ENCODE peak calls at places on chromosome 7, in ten cellular contexts. One of them, this sample, is unnamed.

GRCh38 chr7:7970113-7970619 is 1.6 kb downstream of the GLCCI1 start:
- DNase-seq in activated CD4-positive, alpha-beta T cell treated with anti-CD3 and anti-CD28 coated beads, Interleukin-2, amount 50 U/mL, for 1 hour: peak
- DNase-seq in right atrium auricular region: no peak
- DNase-seq in stimulated activated CD8-positive, alpha-beta memory T cell treated with anti-CD3 and anti-CD28 coated beads, Interleukin-7, amount 100 ng/mL, for 1 hour: no peak
- DNase-seq in tibial nerve: no peak
- DNase-seq in stimulated activated CD4-positive, alpha-beta T cell treated with anti-CD3 and anti-CD28 coated beads, TNF-alpha, amount 100 ng/mL, for 1 hour: no peak
- DNase-seq in GM10248: no peak
- DNase-seq in cardiac fibroblast: no peak
- DNase-seq in RPMI8226: peak
- DNase-seq in hepatocyte: peak
- DNase-seq in this sample: no peak

GRCh38 chr7:45872116-45873034 is 507 bp downstream of the CCDC201 start:
- DNase-seq in activated CD4-positive, alpha-beta T cell treated with anti-CD3 and anti-CD28 coated beads, Interleukin-2, amount 50 U/mL, for 1 hour: no peak
- DNase-seq in right atrium auricular region: peak
- DNase-seq in stimulated activated CD8-positive, alpha-beta memory T cell treated with anti-CD3 and anti-CD28 coated beads, Interleukin-7, amount 100 ng/mL, for 1 hour: no peak
- DNase-seq in tibial nerve: no peak
- DNase-seq in stimulated activated CD4-positive, alpha-beta T cell treated with anti-CD3 and anti-CD28 coated beads, TNF-alpha, amount 100 ng/mL, for 1 hour: no peak
- DNase-seq in GM10248: no peak
- DNase-seq in cardiac fibroblast: peak
- DNase-seq in RPMI8226: peak
- DNase-seq in hepatocyte: peak
- DNase-seq in this sample: peak

GRCh38 chr7:71173955-71174354 is 42.0 kb downstream of the GALNT17 start:
- DNase-seq in activated CD4-positive, alpha-beta T cell treated with anti-CD3 and anti-CD28 coated beads, Interleukin-2, amount 50 U/mL, for 1 hour: no peak
- DNase-seq in right atrium auricular region: no peak
- DNase-seq in stimulated activated CD8-positive, alpha-beta memory T cell treated with anti-CD3 and anti-CD28 coated beads, Interleukin-7, amount 100 ng/mL, for 1 hour: no peak
- DNase-seq in tibial nerve: peak
- DNase-seq in stimulated activated CD4-positive, alpha-beta T cell treated with anti-CD3 and anti-CD28 coated beads, TNF-alpha, amount 100 ng/mL, for 1 hour: no peak
- DNase-seq in GM10248: no peak
- DNase-seq in cardiac fibroblast: no peak
- DNase-seq in RPMI8226: peak
- DNase-seq in hepatocyte: peak
- DNase-seq in this sample: no peak

GRCh38 chr7:75740846-75741497 is 2.2 kb upstream of the HIP1 start:
- DNase-seq in activated CD4-positive, alpha-beta T cell treated with anti-CD3 and anti-CD28 coated beads, Interleukin-2, amount 50 U/mL, for 1 hour: no peak
- DNase-seq in right atrium auricular region: no peak
- DNase-seq in stimulated activated CD8-positive, alpha-beta memory T cell treated with anti-CD3 and anti-CD28 coated beads, Interleukin-7, amount 100 ng/mL, for 1 hour: no peak
- DNase-seq in tibial nerve: peak
- DNase-seq in stimulated activated CD4-positive, alpha-beta T cell treated with anti-CD3 and anti-CD28 coated beads, TNF-alpha, amount 100 ng/mL, for 1 hour: no peak
- DNase-seq in GM10248: peak
- DNase-seq in cardiac fibroblast: peak
- DNase-seq in RPMI8226: peak
- DNase-seq in hepatocyte: peak
- DNase-seq in this sample: no peak

GRCh38 chr7:75953431-75953830 is 38.5 kb downstream of the POR start:
- DNase-seq in activated CD4-positive, alpha-beta T cell treated with anti-CD3 and anti-CD28 coated beads, Interleukin-2, amount 50 U/mL, for 1 hour: no peak
- DNase-seq in right atrium auricular region: no peak
- DNase-seq in stimulated activated CD8-positive, alpha-beta memory T cell treated with anti-CD3 and anti-CD28 coated beads, Interleukin-7, amount 100 ng/mL, for 1 hour: no peak
- DNase-seq in tibial nerve: no peak
- DNase-seq in stimulated activated CD4-positive, alpha-beta T cell treated with anti-CD3 and anti-CD28 coated beads, TNF-alpha, amount 100 ng/mL, for 1 hour: no peak
- DNase-seq in GM10248: no peak
- DNase-seq in cardiac fibroblast: no peak
- DNase-seq in RPMI8226: no peak
- DNase-seq in hepatocyte: no peak
- DNase-seq in this sample: no peak

GRCh38 chr7:18978108-18978495 is 139.3 kb downstream of the TWIST1 start:
- DNase-seq in activated CD4-positive, alpha-beta T cell treated with anti-CD3 and anti-CD28 coated beads, Interleukin-2, amount 50 U/mL, for 1 hour: no peak
- DNase-seq in right atrium auricular region: no peak
- DNase-seq in stimulated activated CD8-positive, alpha-beta memory T cell treated with anti-CD3 and anti-CD28 coated beads, Interleukin-7, amount 100 ng/mL, for 1 hour: no peak
- DNase-seq in tibial nerve: no peak
- DNase-seq in stimulated activated CD4-positive, alpha-beta T cell treated with anti-CD3 and anti-CD28 coated beads, TNF-alpha, amount 100 ng/mL, for 1 hour: no peak
- DNase-seq in GM10248: no peak
- DNase-seq in cardiac fibroblast: peak
- DNase-seq in RPMI8226: no peak
- DNase-seq in hepatocyte: no peak
- DNase-seq in this sample: no peak

GRCh38 chr7:30561389-30561788 is 33.3 kb upstream of the GARS1 start:
- DNase-seq in activated CD4-positive, alpha-beta T cell treated with anti-CD3 and anti-CD28 coated beads, Interleukin-2, amount 50 U/mL, for 1 hour: no peak
- DNase-seq in right atrium auricular region: no peak
- DNase-seq in stimulated activated CD8-positive, alpha-beta memory T cell treated with anti-CD3 and anti-CD28 coated beads, Interleukin-7, amount 100 ng/mL, for 1 hour: no peak
- DNase-seq in tibial nerve: peak
- DNase-seq in stimulated activated CD4-positive, alpha-beta T cell treated with anti-CD3 and anti-CD28 coated beads, TNF-alpha, amount 100 ng/mL, for 1 hour: no peak
- DNase-seq in GM10248: no peak
- DNase-seq in cardiac fibroblast: no peak
- DNase-seq in RPMI8226: no peak
- DNase-seq in hepatocyte: no peak
- DNase-seq in this sample: no peak

GRCh38 chr7:15864260-15864991 is 177.9 kb upstream of the MEOX2 start:
- DNase-seq in activated CD4-positive, alpha-beta T cell treated with anti-CD3 and anti-CD28 coated beads, Interleukin-2, amount 50 U/mL, for 1 hour: no peak
- DNase-seq in right atrium auricular region: no peak
- DNase-seq in stimulated activated CD8-positive, alpha-beta memory T cell treated with anti-CD3 and anti-CD28 coated beads, Interleukin-7, amount 100 ng/mL, for 1 hour: no peak
- DNase-seq in tibial nerve: no peak
- DNase-seq in stimulated activated CD4-positive, alpha-beta T cell treated with anti-CD3 and anti-CD28 coated beads, TNF-alpha, amount 100 ng/mL, for 1 hour: no peak
- DNase-seq in GM10248: no peak
- DNase-seq in cardiac fibroblast: peak
- DNase-seq in RPMI8226: no peak
- DNase-seq in hepatocyte: no peak
- DNase-seq in this sample: no peak

GRCh38 chr7:116150588-116150987 is 59.8 kb upstream of the TES start:
- DNase-seq in activated CD4-positive, alpha-beta T cell treated with anti-CD3 and anti-CD28 coated beads, Interleukin-2, amount 50 U/mL, for 1 hour: no peak
- DNase-seq in right atrium auricular region: no peak
- DNase-seq in stimulated activated CD8-positive, alpha-beta memory T cell treated with anti-CD3 and anti-CD28 coated beads, Interleukin-7, amount 100 ng/mL, for 1 hour: no peak
- DNase-seq in tibial nerve: no peak
- DNase-seq in stimulated activated CD4-positive, alpha-beta T cell treated with anti-CD3 and anti-CD28 coated beads, TNF-alpha, amount 100 ng/mL, for 1 hour: no peak
- DNase-seq in GM10248: peak
- DNase-seq in cardiac fibroblast: peak
- DNase-seq in RPMI8226: peak
- DNase-seq in hepatocyte: no peak
- DNase-seq in this sample: no peak

GRCh38 chr7:155466142-155466813 is 8.3 kb downstream of the EN2 start:
- DNase-seq in activated CD4-positive, alpha-beta T cell treated with anti-CD3 and anti-CD28 coated beads, Interleukin-2, amount 50 U/mL, for 1 hour: no peak
- DNase-seq in right atrium auricular region: no peak
- DNase-seq in stimulated activated CD8-positive, alpha-beta memory T cell treated with anti-CD3 and anti-CD28 coated beads, Interleukin-7, amount 100 ng/mL, for 1 hour: no peak
- DNase-seq in tibial nerve: no peak
- DNase-seq in stimulated activated CD4-positive, alpha-beta T cell treated with anti-CD3 and anti-CD28 coated beads, TNF-alpha, amount 100 ng/mL, for 1 hour: no peak
- DNase-seq in GM10248: no peak
- DNase-seq in cardiac fibroblast: no peak
- DNase-seq in RPMI8226: no peak
- DNase-seq in hepatocyte: no peak
- DNase-seq in this sample: no peak

GRCh38 chr7:26853788-26854393 is 10.5 kb downstream of the SKAP2 start:
- DNase-seq in activated CD4-positive, alpha-beta T cell treated with anti-CD3 and anti-CD28 coated beads, Interleukin-2, amount 50 U/mL, for 1 hour: no peak
- DNase-seq in right atrium auricular region: no peak
- DNase-seq in stimulated activated CD8-positive, alpha-beta memory T cell treated with anti-CD3 and anti-CD28 coated beads, Interleukin-7, amount 100 ng/mL, for 1 hour: no peak
- DNase-seq in tibial nerve: no peak
- DNase-seq in stimulated activated CD4-positive, alpha-beta T cell treated with anti-CD3 and anti-CD28 coated beads, TNF-alpha, amount 100 ng/mL, for 1 hour: no peak
- DNase-seq in GM10248: no peak
- DNase-seq in cardiac fibroblast: peak
- DNase-seq in RPMI8226: peak
- DNase-seq in hepatocyte: peak
- DNase-seq in this sample: no peak

GRCh38 chr7:151402029-151402835 is 7.6 kb downstream of the WDR86 start:
- DNase-seq in activated CD4-positive, alpha-beta T cell treated with anti-CD3 and anti-CD28 coated beads, Interleukin-2, amount 50 U/mL, for 1 hour: no peak
- DNase-seq in right atrium auricular region: no peak
- DNase-seq in stimulated activated CD8-positive, alpha-beta memory T cell treated with anti-CD3 and anti-CD28 coated beads, Interleukin-7, amount 100 ng/mL, for 1 hour: no peak
- DNase-seq in tibial nerve: no peak
- DNase-seq in stimulated activated CD4-positive, alpha-beta T cell treated with anti-CD3 and anti-CD28 coated beads, TNF-alpha, amount 100 ng/mL, for 1 hour: no peak
- DNase-seq in GM10248: no peak
- DNase-seq in cardiac fibroblast: no peak
- DNase-seq in RPMI8226: no peak
- DNase-seq in hepatocyte: no peak
- DNase-seq in this sample: no peak

GRCh38 chr7:44964384-44964830 is 14.4 kb downstream of the MYO1G start:
- DNase-seq in activated CD4-positive, alpha-beta T cell treated with anti-CD3 and anti-CD28 coated beads, Interleukin-2, amount 50 U/mL, for 1 hour: no peak
- DNase-seq in right atrium auricular region: no peak
- DNase-seq in stimulated activated CD8-positive, alpha-beta memory T cell treated with anti-CD3 and anti-CD28 coated beads, Interleukin-7, amount 100 ng/mL, for 1 hour: no peak
- DNase-seq in tibial nerve: no peak
- DNase-seq in stimulated activated CD4-positive, alpha-beta T cell treated with anti-CD3 and anti-CD28 coated beads, TNF-alpha, amount 100 ng/mL, for 1 hour: no peak
- DNase-seq in GM10248: no peak
- DNase-seq in cardiac fibroblast: peak
- DNase-seq in RPMI8226: no peak
- DNase-seq in hepatocyte: no peak
- DNase-seq in this sample: peak

GRCh38 chr7:18753972-18754610 is 258.5 kb downstream of the HDAC9 start:
- DNase-seq in activated CD4-positive, alpha-beta T cell treated with anti-CD3 and anti-CD28 coated beads, Interleukin-2, amount 50 U/mL, for 1 hour: no peak
- DNase-seq in right atrium auricular region: no peak
- DNase-seq in stimulated activated CD8-positive, alpha-beta memory T cell treated with anti-CD3 and anti-CD28 coated beads, Interleukin-7, amount 100 ng/mL, for 1 hour: no peak
- DNase-seq in tibial nerve: no peak
- DNase-seq in stimulated activated CD4-positive, alpha-beta T cell treated with anti-CD3 and anti-CD28 coated beads, TNF-alpha, amount 100 ng/mL, for 1 hour: no peak
- DNase-seq in GM10248: no peak
- DNase-seq in cardiac fibroblast: peak
- DNase-seq in RPMI8226: no peak
- DNase-seq in hepatocyte: no peak
- DNase-seq in this sample: no peak